ENCODE peak calls at places on chromosome 22, in nine cellular contexts. O is sigmoid colon, W is GM20000, K is adrenal gland, N is A549, E is H1, A is neural progenitor cell, D is tibial artery, B is K562. Q is an unnamed sample.

GRCh38 chr22:24094966-24095365 is 83.9 kb downstream of the CABIN1 start:
- DNase-seq in N (no peak), W (no peak), E (no peak), D (peak; percentile 34), B (no peak), K (no peak), O (peak; percentile 54), A (no peak), Q (no peak)

GRCh38 chr22:35961480-35961902 is 67.1 kb downstream of the RBFOX2 start:
- DNase-seq in K (peak; percentile 29), W (no peak), A (peak; percentile 86), E (peak; percentile 59), N (peak; percentile 7), D (no peak), B (no peak), O (peak; percentile 80), Q (peak; percentile 62)

GRCh38 chr22:50030315-50031188 is 18.0 kb upstream of the IL17REL start:
- DNase-seq in O (peak; percentile 84), K (peak; percentile 65), N (peak; percentile 83), E (peak; percentile 92), A (peak; percentile 94), D (peak; percentile 78), W (peak; percentile 96), B (peak; percentile 82), Q (peak; percentile 78)

GRCh38 chr22:37905534-37906363 is at the start of gene MICALL1:
- DNase-seq in D (peak; percentile 83), E (peak; percentile 84), A (peak; percentile 93), N (peak; percentile 51), O (peak; percentile 87), B (peak; percentile 88), K (peak; percentile 68), W (peak; percentile 99), Q (peak; percentile 76)

GRCh38 chr22:50678651-50679521 is 6.3 kb downstream of the SHANK3 start:
- DNase-seq in A (no peak), O (no peak), B (no peak), D (peak; percentile 60), N (no peak), E (no peak), W (no peak), K (no peak), Q (no peak)

GRCh38 chr22:50304528-50305392 is 2.7 kb downstream of the PLXNB2 start:
- DNase-seq in D (peak; percentile 92), W (no peak), O (peak; percentile 80), B (peak; percentile 64), N (no peak), K (no peak), A (no peak), E (no peak), Q (no peak)

GRCh38 chr22:50206599-50206998 is 5.8 kb downstream of the SELENOO start:
- DNase-seq in K (peak; percentile 27), A (peak; percentile 70), B (peak; percentile 44), N (no peak), E (peak; percentile 76), O (peak; percentile 82), D (no peak), W (no peak), Q (peak; percentile 59)

GRCh38 chr22:37226087-37226486 is 13.8 kb upstream of the SSTR3 start:
- DNase-seq in O (no peak), E (no peak), A (no peak), K (no peak), N (no peak), D (no peak), W (no peak), B (no peak), Q (no peak)

GRCh38 chr22:23693979-23694680 is 3.3 kb downstream of the RGL4 start:
- DNase-seq in D (no peak), W (no peak), E (no peak), K (no peak), B (no peak), O (no peak), A (no peak), N (no peak), Q (no peak)

GRCh38 chr22:36277482-36278291 is 24.8 kb downstream of the APOL1 start:
- DNase-seq in W (peak; percentile 85), O (peak; percentile 81), N (peak; percentile 31), D (peak; percentile 77), B (peak; percentile 67), A (peak; percentile 78), E (peak; percentile 77), K (peak; percentile 39), Q (peak; percentile 64)

GRCh38 chr22:36424901-36425579 is 37.3 kb upstream of the MYH9 start:
- DNase-seq in W (no peak), E (no peak), N (no peak), A (no peak), K (no peak), D (no peak), B (no peak), O (no peak), Q (no peak)

GRCh38 chr22:32574397-32574796 is 99.8 kb downstream of the FBXO7 start:
- DNase-seq in K (no peak), E (no peak), A (no peak), W (no peak), N (no peak), B (no peak), D (no peak), O (no peak), Q (no peak)

GRCh38 chr22:28817919-28818859 is 17.8 kb upstream of the XBP1 start:
- DNase-seq in K (peak; percentile 62), N (no peak), D (peak; percentile 73), W (no peak), B (no peak), A (no peak), E (no peak), O (peak; percentile 60), Q (no peak)

GRCh38 chr22:38943882-38944281 is 13.5 kb upstream of the APOBEC3A start:
- DNase-seq in O (no peak), A (no peak), D (no peak), N (no peak), K (no peak), B (no peak), W (no peak), E (no peak), Q (no peak)

DNA sequence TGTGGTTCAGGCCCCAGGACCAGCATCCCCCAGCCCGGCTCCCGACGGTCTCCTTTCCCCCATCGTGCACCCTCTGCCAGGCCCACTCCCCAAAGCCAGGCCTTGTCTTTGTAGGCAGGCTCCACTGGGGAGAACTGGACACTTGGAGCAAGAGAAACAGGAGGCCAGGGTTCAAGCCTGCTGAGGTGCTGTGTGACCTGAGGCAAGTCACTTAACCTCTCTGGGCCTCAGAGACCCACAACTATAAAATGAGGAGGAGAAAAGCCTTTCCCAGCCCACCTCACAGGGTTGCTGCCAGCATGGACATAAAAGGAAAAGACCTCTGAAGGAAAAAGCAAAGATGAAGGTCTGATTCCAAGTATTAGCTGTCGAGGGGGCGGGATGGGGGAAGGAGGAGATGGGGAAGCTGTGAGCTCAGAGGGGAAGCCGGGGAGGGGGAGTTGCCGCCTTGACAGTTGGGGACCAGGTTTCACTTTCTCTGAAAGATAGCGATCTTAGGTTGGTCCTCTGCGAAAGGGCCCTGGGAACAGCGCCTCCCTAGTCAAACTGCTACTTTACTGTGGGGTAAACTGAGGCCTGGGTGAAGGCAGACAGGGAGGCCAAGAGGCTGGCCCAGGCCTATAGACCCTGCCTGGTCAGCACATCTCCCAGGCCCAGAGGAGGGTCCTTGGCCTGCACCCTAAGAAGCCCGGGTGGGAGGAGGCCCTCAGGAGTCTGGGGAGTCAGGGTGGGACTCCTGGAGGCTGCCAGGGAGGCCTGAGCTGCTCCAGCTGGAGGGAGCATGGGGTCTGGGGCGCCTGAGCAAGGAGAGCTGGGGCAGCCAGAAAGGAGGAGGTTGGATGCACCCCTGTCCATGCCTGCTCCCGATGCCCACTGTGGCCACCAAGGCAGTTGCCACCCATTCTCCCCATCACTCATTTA is 991 bp upstream of the OSM start:
- DNase-seq in W (no peak), B (no peak), K (no peak), D (no peak), O (no peak), N (no peak), A (no peak), E (no peak), Q (no peak)
- TF ChIP-seq CTCF in W (no peak), B (no peak), K (no peak), D (no peak), O (no peak), N (no peak), A (no peak), E (no peak), Q (no peak)

GRCh38 chr22:45210577-45211431 is 29.9 kb downstream of the KIAA0930 start:
- DNase-seq in A (no peak), B (no peak), W (no peak), O (no peak), K (no peak), N (no peak), E (no peak), D (no peak), Q (no peak)

GRCh38 chr22:45212992-45213751 is 27.5 kb downstream of the KIAA0930 start:
- DNase-seq in O (peak; percentile 83), D (peak; percentile 89), N (no peak), K (peak; percentile 60), B (no peak), W (no peak), A (no peak), E (no peak), Q (no peak)

GRCh38 chr22:45211848-45212247 is 28.8 kb downstream of the KIAA0930 start:
- DNase-seq in N (peak; percentile 25), K (no peak), D (no peak), W (no peak), O (no peak), B (no peak), A (no peak), E (no peak), Q (no peak)

GRCh38 chr22:45211435-45211834 is 29.3 kb downstream of the KIAA0930 start:
- DNase-seq in W (no peak), O (no peak), N (no peak), D (no peak), B (no peak), K (no peak), A (no peak), E (no peak), Q (no peak)

DNA sequence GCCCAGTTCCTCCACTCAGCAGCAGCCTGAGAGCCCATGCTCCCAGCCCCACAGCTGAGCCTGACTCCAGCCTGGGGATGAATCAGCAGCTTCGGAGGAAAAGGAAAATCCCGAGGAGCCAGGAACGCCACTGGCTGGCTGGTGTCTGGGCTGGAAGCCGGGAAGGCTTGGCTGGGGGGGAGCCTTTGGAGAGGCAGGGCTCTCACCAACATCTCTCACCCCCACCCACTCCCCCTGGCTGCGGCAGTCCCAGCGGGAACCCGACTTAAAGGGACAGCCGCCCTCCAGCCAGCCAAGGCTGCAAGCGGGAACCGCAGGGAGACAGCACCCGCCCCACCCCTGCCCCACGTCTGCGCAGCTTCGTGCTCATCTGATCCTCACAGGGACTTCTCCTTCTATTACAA is 28.4 kb downstream of the KIAA0930 start:
- DNase-seq in E (no peak), B (peak; percentile 12), W (no peak), A (peak; percentile 48), K (peak; percentile 82), N (peak; percentile 55), O (peak; percentile 94), D (peak; percentile 96), Q (peak; percentile 17)
- TF ChIP-seq CTCF in E (no peak), B (no peak), W (no peak), A (no peak), K (peak; percentile 36), N (no peak), O (peak; percentile 14), D (no peak), Q (no peak)

GRCh38 chr22:27574651-27575050 is 226.9 kb downstream of the MN1 start:
- DNase-seq in K (no peak), B (no peak), W (no peak), O (no peak), A (no peak), D (no peak), E (no peak), N (no peak), Q (no peak)
- TF ChIP-seq CTCF in K (no peak), B (no peak), W (no peak), O (no peak), A (no peak), D (no peak), E (no peak), N (no peak), Q (no peak)

GRCh38 chr22:17119481-17120202 is 1.5 kb downstream of the TMEM121B start:
- DNase-seq in O (no peak), E (peak; percentile 84), K (no peak), A (peak; percentile 69), N (no peak), W (no peak), B (peak; percentile 40), D (no peak), Q (peak; percentile 67)
- TF ChIP-seq CTCF in O (no peak), E (peak; percentile 88), K (peak; percentile 38), A (peak; percentile 50), N (peak; percentile 10), W (no peak), B (peak; percentile 71), D (no peak), Q (peak; percentile 70)